ENCODE peak calls at places on chromosomes 7 and 10, in four cellular contexts. One of them, this sample, is unnamed.

GRCh38 chr7:124322561-124322960 is 289.7 kb upstream of the TMEM229A start:
- DNase-seq in endodermal cell: no peak
- DNase-seq in K562: no peak
- DNase-seq in IMR-90: peak; percentile 17
- DNase-seq in this sample: no peak

GRCh38 chr10:45377858-45378257 is 3.8 kb downstream of the ALOX5 start:
- DNase-seq in K562: no peak
- DNase-seq in IMR-90: no peak
- DNase-seq in endodermal cell: no peak
- DNase-seq in this sample: no peak

GRCh38 chr7:94064541-94065191 is 60.5 kb upstream of the BET1 start:
- DNase-seq in K562: no peak
- DNase-seq in IMR-90: peak; percentile 54
- DNase-seq in endodermal cell: no peak
- DNase-seq in this sample: no peak

GRCh38 chr7:94422136-94422535 is 27.4 kb downstream of the COL1A2 start:
- DNase-seq in IMR-90: no peak
- DNase-seq in K562: no peak
- DNase-seq in endodermal cell: no peak
- DNase-seq in this sample: no peak

GRCh38 chr10:70255329-70256299 is 22.4 kb upstream of the PPA1 start:
- DNase-seq in K562: no peak
- DNase-seq in endodermal cell: no peak
- DNase-seq in IMR-90: no peak
- DNase-seq in this sample: no peak

GRCh38 chr10:47381427-47382379 is 2.4 kb downstream of the ZNF488 start:
- DNase-seq in endodermal cell: peak; percentile 29
- DNase-seq in K562: no peak
- DNase-seq in IMR-90: no peak
- DNase-seq in this sample: no peak

GRCh38 chr10:73529089-73529832 is 33.4 kb upstream of the PPP3CB start:
- DNase-seq in IMR-90: peak; percentile 81
- DNase-seq in K562: peak; percentile 81
- DNase-seq in endodermal cell: peak; percentile 84
- DNase-seq in this sample: peak; percentile 20

GRCh38 chr10:124251317-124251716 is 157.9 kb upstream of the CHST15 start:
- DNase-seq in IMR-90: no peak
- DNase-seq in endodermal cell: no peak
- DNase-seq in K562: no peak
- DNase-seq in this sample: peak; percentile 60

GRCh38 chr7:17444151-17444550 is 145.7 kb downstream of the AHR start:
- DNase-seq in IMR-90: no peak
- DNase-seq in K562: no peak
- DNase-seq in endodermal cell: no peak
- DNase-seq in this sample: no peak

GRCh38 chr7:5396999-5397656 is 26.5 kb downstream of the TNRC18 start:
- DNase-seq in IMR-90: peak; percentile 89
- DNase-seq in K562: no peak
- DNase-seq in endodermal cell: no peak
- DNase-seq in this sample: peak; percentile 77

GRCh38 chr7:5567810-5568209 is 144.2 kb upstream of the TNRC18 start:
- DNase-seq in K562: no peak
- DNase-seq in IMR-90: no peak
- DNase-seq in endodermal cell: no peak
- DNase-seq in this sample: no peak

GRCh38 chr7:25636871-25637283 is 408.6 kb upstream of the NPVF start:
- DNase-seq in IMR-90: no peak
- DNase-seq in endodermal cell: no peak
- DNase-seq in K562: no peak
- DNase-seq in this sample: no peak

GRCh38 chr7:30594055-30594539 is 581 bp upstream of the GARS1 start:
- DNase-seq in endodermal cell: peak; percentile 81
- DNase-seq in IMR-90: peak; percentile 24
- DNase-seq in K562: peak; percentile 60
- DNase-seq in this sample: peak; percentile 23

GRCh38 chr10:67883710-67884312 is 645 bp upstream of the SIRT1 start:
- DNase-seq in K562: no peak
- DNase-seq in endodermal cell: no peak
- DNase-seq in IMR-90: no peak
- DNase-seq in this sample: no peak

GRCh38 chr10:94496010-94496409 is 49.6 kb upstream of the HELLS start:
- DNase-seq in endodermal cell: no peak
- DNase-seq in K562: no peak
- DNase-seq in IMR-90: peak; percentile 12
- DNase-seq in this sample: peak; percentile 26

GRCh38 chr10:68032113-68032512 is 43.0 kb downstream of the HERC4 start:
- DNase-seq in endodermal cell: no peak
- DNase-seq in K562: no peak
- DNase-seq in IMR-90: peak; percentile 18
- DNase-seq in this sample: no peak

GRCh38 chr10:4183761-4184261 is 398.8 kb upstream of the KLF6 start:
- DNase-seq in endodermal cell: no peak
- DNase-seq in IMR-90: peak; percentile 54
- DNase-seq in K562: no peak
- DNase-seq in this sample: no peak

GRCh38 chr7:101126651-101127459 is at the start of gene SERPINE1:
- DNase-seq in endodermal cell: peak; percentile 90
- DNase-seq in K562: peak; percentile 74
- DNase-seq in IMR-90: peak; percentile 100
- DNase-seq in this sample: peak; percentile 47

GRCh38 chr10:110336111-110336721 is 31.5 kb upstream of the SMNDC1 start:
- DNase-seq in K562: no peak
- DNase-seq in endodermal cell: peak; percentile 80
- DNase-seq in IMR-90: peak; percentile 98
- DNase-seq in this sample: no peak
- H3K9ac ChIP-seq in K562: no peak overlapping the region
- H3K9ac ChIP-seq in endodermal cell: no peak overlapping the region
- H3K9ac ChIP-seq in IMR-90: no peak overlapping the region
- H3K9ac ChIP-seq in this sample: no peak overlapping the region

GRCh38 chr7:7682856-7683255 is 35.6 kb downstream of the RPA3 start:
- DNase-seq in K562: no peak
- DNase-seq in endodermal cell: no peak
- DNase-seq in IMR-90: no peak
- DNase-seq in this sample: no peak

GRCh38 chr7:7681936-7682329 is 36.5 kb downstream of the RPA3 start:
- DNase-seq in endodermal cell: no peak
- DNase-seq in K562: no peak
- DNase-seq in IMR-90: no peak
- DNase-seq in this sample: no peak

GRCh38 chr7:7686806-7687205 is 31.6 kb downstream of the RPA3 start:
- DNase-seq in K562: no peak
- DNase-seq in endodermal cell: no peak
- DNase-seq in IMR-90: no peak
- DNase-seq in this sample: no peak

GRCh38 chr7:7675686-7676085 is 35.1 kb downstream of the UMAD1 start:
- DNase-seq in endodermal cell: no peak
- DNase-seq in K562: no peak
- DNase-seq in IMR-90: no peak
- DNase-seq in this sample: no peak

DNA sequence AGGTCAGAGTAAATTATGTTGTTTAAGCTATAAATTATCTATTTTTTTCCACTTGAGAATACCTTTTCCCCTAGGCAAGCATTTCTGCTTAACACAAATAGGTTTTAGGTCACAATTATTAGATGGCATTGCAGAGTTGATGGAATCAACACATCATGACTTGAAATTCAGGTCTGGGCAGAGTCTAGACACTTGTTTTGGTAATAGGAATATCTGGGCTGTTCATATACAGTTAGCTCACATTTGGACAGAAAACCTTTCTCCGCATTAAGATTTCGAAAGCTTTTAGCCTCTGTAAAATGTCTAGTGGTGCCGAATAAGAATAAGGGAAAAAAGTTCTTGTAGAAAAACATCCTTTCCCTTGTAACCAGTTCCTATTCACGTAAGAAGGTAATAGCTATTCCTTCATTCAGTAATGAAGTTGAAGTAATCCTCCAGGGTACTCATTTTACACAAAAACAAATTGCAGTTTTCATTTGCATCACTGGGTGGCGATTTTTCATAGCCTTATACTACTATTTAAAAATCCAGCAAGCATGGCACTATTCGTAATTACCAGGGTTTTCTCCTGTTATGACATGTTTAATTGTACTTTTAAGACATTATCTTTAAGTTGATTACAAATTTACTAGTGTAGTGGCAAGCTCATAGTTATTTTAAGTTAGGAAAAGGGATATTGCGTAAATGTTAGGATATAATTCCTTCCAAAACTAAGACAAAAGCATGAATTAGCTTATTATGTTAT is 37.0 kb downstream of the RPA3 start:
- DNase-seq in endodermal cell: peak; percentile 54
- DNase-seq in K562: peak; percentile 22
- DNase-seq in IMR-90: peak; percentile 61
- DNase-seq in this sample: peak; percentile 56
- H3K9ac ChIP-seq in endodermal cell: no peak overlapping the region
- H3K9ac ChIP-seq in K562: no peak overlapping the region
- H3K9ac ChIP-seq in IMR-90: no peak overlapping the region
- H3K9ac ChIP-seq in this sample: no peak overlapping the region

GRCh38 chr10:98268694-98269386 is 846 bp upstream of the LOXL4 start:
- DNase-seq in endodermal cell: no peak
- DNase-seq in K562: peak; percentile 37
- DNase-seq in IMR-90: no peak
- DNase-seq in this sample: no peak
- H3K9ac ChIP-seq in endodermal cell: peak overlapping the region; percentile 15
- H3K9ac ChIP-seq in K562: no peak overlapping the region
- H3K9ac ChIP-seq in IMR-90: peak overlapping the region; percentile 67
- H3K9ac ChIP-seq in this sample: no peak overlapping the region

GRCh38 chr7:139108256-139109187 is 998 bp downstream of the ZC3HAV1 start:
- DNase-seq in endodermal cell: peak; percentile 77
- DNase-seq in K562: peak; percentile 73
- DNase-seq in IMR-90: peak; percentile 4
- DNase-seq in this sample: no peak

GRCh38 chr7:139111885-139112284 is 2.4 kb upstream of the ZC3HAV1 start:
- DNase-seq in IMR-90: no peak
- DNase-seq in endodermal cell: no peak
- DNase-seq in K562: no peak
- DNase-seq in this sample: no peak

GRCh38 chr7:139111147-139111546 is 1.6 kb upstream of the ZC3HAV1 start:
- DNase-seq in endodermal cell: no peak
- DNase-seq in IMR-90: no peak
- DNase-seq in K562: no peak
- DNase-seq in this sample: no peak

GRCh38 chr7:139109188-139109982 is at the start of gene ZC3HAV1:
- DNase-seq in K562: peak; percentile 92
- DNase-seq in endodermal cell: peak; percentile 88
- DNase-seq in IMR-90: peak; percentile 86
- DNase-seq in this sample: no peak

DNA sequence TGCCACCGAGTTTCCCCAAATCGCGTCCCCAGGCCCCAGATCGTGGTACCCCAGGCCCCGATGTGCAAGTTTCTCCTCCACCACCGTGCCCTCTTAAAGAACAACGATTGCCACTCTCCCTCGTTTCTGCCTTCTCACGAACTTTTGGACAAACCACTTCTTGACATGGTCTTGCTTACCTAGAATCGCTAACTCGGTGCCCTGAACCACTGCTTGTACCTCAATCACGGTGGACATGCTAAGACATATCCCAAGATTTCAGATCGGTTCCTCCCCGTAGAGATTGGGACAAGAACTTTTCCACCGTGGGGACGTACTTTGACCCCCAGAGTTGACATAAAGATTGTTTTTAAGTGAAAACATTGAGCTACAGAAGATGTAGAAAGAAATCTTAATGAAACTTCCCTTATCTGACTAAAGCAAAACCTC is 477 bp upstream of the ZC3HAV1 start:
- DNase-seq in IMR-90: no peak
- DNase-seq in K562: peak; percentile 45
- DNase-seq in endodermal cell: no peak
- DNase-seq in this sample: no peak
- H3K9ac ChIP-seq in IMR-90: peak overlapping the region; percentile 70
- H3K9ac ChIP-seq in K562: peak overlapping the region; percentile 85
- H3K9ac ChIP-seq in endodermal cell: peak overlapping the region; percentile 73
- H3K9ac ChIP-seq in this sample: peak overlapping the region; percentile 84